ENCODE peak calls at places on chromosomes 7 and 10, in five cellular contexts. C is naive thymus-derived CD8-positive, alpha-beta T cell; F is activated naive CD4-positive, alpha-beta T cell treated with anti-CD3 and anti-CD28 coated beads, Interleukin-2, amount 50 U/mL, for 72 hours; E is left cardiac atrium; W is lung. U is an unnamed sample.

GRCh38 chr7:150961510-150962284 is 16.4 kb downstream of the KCNH2 start:
- ATAC-seq in C (no peak), F (no peak), E (no peak), W (no peak), U (no peak)

GRCh38 chr7:6542368-6542767 is 8.9 kb downstream of the GRID2IP start:
- ATAC-seq in C (no peak), F (no peak), E (no peak), W (no peak), U (no peak)

GRCh38 chr10:113644185-113645120 is 19.4 kb downstream of the NRAP start:
- ATAC-seq in C (no peak), F (peak), E (peak), W (peak), U (no peak)

GRCh38 chr7:23235688-23236280 is 10.8 kb upstream of the GPNMB start:
- ATAC-seq in C (no peak), F (no peak), E (peak), W (no peak), U (peak)

GRCh38 chr10:95279042-95279820 is 11.6 kb downstream of the PDLIM1 start:
- ATAC-seq in C (no peak), F (no peak), E (peak), W (no peak), U (no peak)

GRCh38 chr10:107553470-107553869 is 389.0 kb upstream of the SORCS1 start:
- ATAC-seq in C (no peak), F (no peak), E (no peak), W (no peak), U (no peak)

GRCh38 chr7:116786791-116787443 is 75.5 kb upstream of the CAPZA2 start:
- ATAC-seq in C (no peak), F (peak), E (peak), W (no peak), U (no peak)

GRCh38 chr7:142477079-142477651 is 219.3 kb upstream of the PRSS58 start:
- ATAC-seq in C (peak), F (peak), E (no peak), W (no peak), U (no peak)

GRCh38 chr7:149355390-149356048 is 93.5 kb downstream of the ZNF783 start:
- ATAC-seq in C (no peak), F (no peak), E (no peak), W (no peak), U (no peak)

GRCh38 chr7:130741336-130741995 is 7.5 kb upstream of the KLF14 start:
- ATAC-seq in C (no peak), F (no peak), E (peak), W (no peak), U (no peak)